ENCODE peak calls at places on chromosomes 7 and 10, in ten cellular contexts. One of them, this sample, is unnamed.

GRCh38 chr10:4372601-4373000 is 453.4 kb upstream of the AKR1E2 start:
- DNase-seq in non-pigmented ciliary epithelial cell: peak
- DNase-seq in psoas muscle: no peak
- DNase-seq in activated effector memory CD4-positive, alpha-beta T cell treated with Interleukin-2 at 50 U/mL for 16 hours: no peak
- DNase-seq in endothelial cell: no peak
- DNase-seq in stimulated activated CD4-positive, alpha-beta T cell treated with anti-CD3 and anti-CD28 coated beads, Interleukin-4, amount 100 ng/mL, for 1 hour: no peak
- DNase-seq in activated CD8-positive, alpha-beta memory T cell treated with anti-CD3 and anti-CD28 coated beads, Interleukin-2, amount 50 U/mL, for 48 hours: no peak
- DNase-seq in anterior cingulate cortex: no peak
- DNase-seq in EL: peak
- DNase-seq in cardiac septum: no peak
- DNase-seq in this sample: no peak

GRCh38 chr10:119654540-119654939 is 3.4 kb downstream of the BAG3 start:
- DNase-seq in stimulated activated CD4-positive, alpha-beta T cell treated with anti-CD3 and anti-CD28 coated beads, Interleukin-4, amount 100 ng/mL, for 1 hour: no peak
- DNase-seq in activated effector memory CD4-positive, alpha-beta T cell treated with Interleukin-2 at 50 U/mL for 16 hours: no peak
- DNase-seq in activated CD8-positive, alpha-beta memory T cell treated with anti-CD3 and anti-CD28 coated beads, Interleukin-2, amount 50 U/mL, for 48 hours: no peak
- DNase-seq in psoas muscle: peak
- DNase-seq in endothelial cell: no peak
- DNase-seq in EL: peak
- DNase-seq in anterior cingulate cortex: no peak
- DNase-seq in non-pigmented ciliary epithelial cell: no peak
- DNase-seq in cardiac septum: no peak
- DNase-seq in this sample: no peak

GRCh38 chr10:86349474-86349873 is 17.1 kb downstream of the GRID1 start:
- DNase-seq in psoas muscle: peak
- DNase-seq in stimulated activated CD4-positive, alpha-beta T cell treated with anti-CD3 and anti-CD28 coated beads, Interleukin-4, amount 100 ng/mL, for 1 hour: no peak
- DNase-seq in activated CD8-positive, alpha-beta memory T cell treated with anti-CD3 and anti-CD28 coated beads, Interleukin-2, amount 50 U/mL, for 48 hours: no peak
- DNase-seq in anterior cingulate cortex: no peak
- DNase-seq in cardiac septum: peak
- DNase-seq in EL: peak
- DNase-seq in non-pigmented ciliary epithelial cell: no peak
- DNase-seq in activated effector memory CD4-positive, alpha-beta T cell treated with Interleukin-2 at 50 U/mL for 16 hours: no peak
- DNase-seq in endothelial cell: peak
- DNase-seq in this sample: no peak

GRCh38 chr7:6221340-6222319 is 50.8 kb downstream of the CYTH3 start:
- DNase-seq in activated CD8-positive, alpha-beta memory T cell treated with anti-CD3 and anti-CD28 coated beads, Interleukin-2, amount 50 U/mL, for 48 hours: no peak
- DNase-seq in psoas muscle: no peak
- DNase-seq in stimulated activated CD4-positive, alpha-beta T cell treated with anti-CD3 and anti-CD28 coated beads, Interleukin-4, amount 100 ng/mL, for 1 hour: no peak
- DNase-seq in EL: no peak
- DNase-seq in anterior cingulate cortex: no peak
- DNase-seq in non-pigmented ciliary epithelial cell: no peak
- DNase-seq in cardiac septum: no peak
- DNase-seq in endothelial cell: no peak
- DNase-seq in activated effector memory CD4-positive, alpha-beta T cell treated with Interleukin-2 at 50 U/mL for 16 hours: peak
- DNase-seq in this sample: peak

GRCh38 chr7:151168022-151168786 is 710 bp upstream of the GBX1 start:
- DNase-seq in activated CD8-positive, alpha-beta memory T cell treated with anti-CD3 and anti-CD28 coated beads, Interleukin-2, amount 50 U/mL, for 48 hours: peak
- DNase-seq in psoas muscle: peak
- DNase-seq in EL: no peak
- DNase-seq in non-pigmented ciliary epithelial cell: no peak
- DNase-seq in activated effector memory CD4-positive, alpha-beta T cell treated with Interleukin-2 at 50 U/mL for 16 hours: peak
- DNase-seq in stimulated activated CD4-positive, alpha-beta T cell treated with anti-CD3 and anti-CD28 coated beads, Interleukin-4, amount 100 ng/mL, for 1 hour: peak
- DNase-seq in endothelial cell: peak
- DNase-seq in cardiac septum: no peak
- DNase-seq in anterior cingulate cortex: no peak
- DNase-seq in this sample: peak

GRCh38 chr7:44275829-44276570 is 49.4 kb downstream of the CAMK2B start:
- DNase-seq in EL: no peak
- DNase-seq in activated effector memory CD4-positive, alpha-beta T cell treated with Interleukin-2 at 50 U/mL for 16 hours: no peak
- DNase-seq in psoas muscle: peak
- DNase-seq in activated CD8-positive, alpha-beta memory T cell treated with anti-CD3 and anti-CD28 coated beads, Interleukin-2, amount 50 U/mL, for 48 hours: no peak
- DNase-seq in anterior cingulate cortex: no peak
- DNase-seq in cardiac septum: peak
- DNase-seq in stimulated activated CD4-positive, alpha-beta T cell treated with anti-CD3 and anti-CD28 coated beads, Interleukin-4, amount 100 ng/mL, for 1 hour: no peak
- DNase-seq in endothelial cell: peak
- DNase-seq in non-pigmented ciliary epithelial cell: no peak
- DNase-seq in this sample: no peak

GRCh38 chr7:128177768-128178550 is 63.1 kb upstream of the LEP start:
- DNase-seq in activated CD8-positive, alpha-beta memory T cell treated with anti-CD3 and anti-CD28 coated beads, Interleukin-2, amount 50 U/mL, for 48 hours: no peak
- DNase-seq in anterior cingulate cortex: no peak
- DNase-seq in EL: no peak
- DNase-seq in endothelial cell: no peak
- DNase-seq in cardiac septum: no peak
- DNase-seq in psoas muscle: no peak
- DNase-seq in stimulated activated CD4-positive, alpha-beta T cell treated with anti-CD3 and anti-CD28 coated beads, Interleukin-4, amount 100 ng/mL, for 1 hour: no peak
- DNase-seq in non-pigmented ciliary epithelial cell: no peak
- DNase-seq in activated effector memory CD4-positive, alpha-beta T cell treated with Interleukin-2 at 50 U/mL for 16 hours: no peak
- DNase-seq in this sample: no peak

GRCh38 chr7:76262683-76263402 is 39.6 kb upstream of the HSPB1 start:
- DNase-seq in activated CD8-positive, alpha-beta memory T cell treated with anti-CD3 and anti-CD28 coated beads, Interleukin-2, amount 50 U/mL, for 48 hours: no peak
- DNase-seq in activated effector memory CD4-positive, alpha-beta T cell treated with Interleukin-2 at 50 U/mL for 16 hours: no peak
- DNase-seq in cardiac septum: no peak
- DNase-seq in non-pigmented ciliary epithelial cell: peak
- DNase-seq in EL: peak
- DNase-seq in stimulated activated CD4-positive, alpha-beta T cell treated with anti-CD3 and anti-CD28 coated beads, Interleukin-4, amount 100 ng/mL, for 1 hour: no peak
- DNase-seq in endothelial cell: peak
- DNase-seq in anterior cingulate cortex: peak
- DNase-seq in psoas muscle: no peak
- DNase-seq in this sample: no peak

GRCh38 chr10:22253578-22253882 is 35.7 kb upstream of the EBLN1 start:
- DNase-seq in psoas muscle: peak
- DNase-seq in non-pigmented ciliary epithelial cell: no peak
- DNase-seq in activated effector memory CD4-positive, alpha-beta T cell treated with Interleukin-2 at 50 U/mL for 16 hours: peak
- DNase-seq in stimulated activated CD4-positive, alpha-beta T cell treated with anti-CD3 and anti-CD28 coated beads, Interleukin-4, amount 100 ng/mL, for 1 hour: peak
- DNase-seq in activated CD8-positive, alpha-beta memory T cell treated with anti-CD3 and anti-CD28 coated beads, Interleukin-2, amount 50 U/mL, for 48 hours: no peak
- DNase-seq in anterior cingulate cortex: no peak
- DNase-seq in EL: no peak
- DNase-seq in cardiac septum: peak
- DNase-seq in endothelial cell: peak
- DNase-seq in this sample: peak

GRCh38 chr10:21048086-21048485 is 151.0 kb upstream of the NEBL start:
- DNase-seq in non-pigmented ciliary epithelial cell: no peak
- DNase-seq in EL: no peak
- DNase-seq in activated CD8-positive, alpha-beta memory T cell treated with anti-CD3 and anti-CD28 coated beads, Interleukin-2, amount 50 U/mL, for 48 hours: no peak
- DNase-seq in psoas muscle: no peak
- DNase-seq in anterior cingulate cortex: no peak
- DNase-seq in endothelial cell: no peak
- DNase-seq in cardiac septum: no peak
- DNase-seq in stimulated activated CD4-positive, alpha-beta T cell treated with anti-CD3 and anti-CD28 coated beads, Interleukin-4, amount 100 ng/mL, for 1 hour: no peak
- DNase-seq in activated effector memory CD4-positive, alpha-beta T cell treated with Interleukin-2 at 50 U/mL for 16 hours: no peak
- DNase-seq in this sample: no peak

GRCh38 chr7:150404785-150405583 is 25.9 kb downstream of the ZNF775 start:
- DNase-seq in activated CD8-positive, alpha-beta memory T cell treated with anti-CD3 and anti-CD28 coated beads, Interleukin-2, amount 50 U/mL, for 48 hours: peak
- DNase-seq in cardiac septum: peak
- DNase-seq in non-pigmented ciliary epithelial cell: peak
- DNase-seq in psoas muscle: peak
- DNase-seq in stimulated activated CD4-positive, alpha-beta T cell treated with anti-CD3 and anti-CD28 coated beads, Interleukin-4, amount 100 ng/mL, for 1 hour: peak
- DNase-seq in endothelial cell: peak
- DNase-seq in EL: peak
- DNase-seq in activated effector memory CD4-positive, alpha-beta T cell treated with Interleukin-2 at 50 U/mL for 16 hours: peak
- DNase-seq in anterior cingulate cortex: peak
- DNase-seq in this sample: peak

GRCh38 chr7:32191296-32191695 is 121.1 kb upstream of the PDE1C start:
- DNase-seq in EL: no peak
- DNase-seq in endothelial cell: no peak
- DNase-seq in cardiac septum: no peak
- DNase-seq in activated CD8-positive, alpha-beta memory T cell treated with anti-CD3 and anti-CD28 coated beads, Interleukin-2, amount 50 U/mL, for 48 hours: no peak
- DNase-seq in psoas muscle: no peak
- DNase-seq in anterior cingulate cortex: no peak
- DNase-seq in stimulated activated CD4-positive, alpha-beta T cell treated with anti-CD3 and anti-CD28 coated beads, Interleukin-4, amount 100 ng/mL, for 1 hour: no peak
- DNase-seq in activated effector memory CD4-positive, alpha-beta T cell treated with Interleukin-2 at 50 U/mL for 16 hours: no peak
- DNase-seq in non-pigmented ciliary epithelial cell: no peak
- DNase-seq in this sample: no peak

GRCh38 chr7:150481207-150481920 is 30.9 kb downstream of the GIMAP8 start:
- DNase-seq in activated CD8-positive, alpha-beta memory T cell treated with anti-CD3 and anti-CD28 coated beads, Interleukin-2, amount 50 U/mL, for 48 hours: peak
- DNase-seq in activated effector memory CD4-positive, alpha-beta T cell treated with Interleukin-2 at 50 U/mL for 16 hours: peak
- DNase-seq in non-pigmented ciliary epithelial cell: no peak
- DNase-seq in endothelial cell: no peak
- DNase-seq in EL: no peak
- DNase-seq in anterior cingulate cortex: no peak
- DNase-seq in psoas muscle: no peak
- DNase-seq in cardiac septum: no peak
- DNase-seq in stimulated activated CD4-positive, alpha-beta T cell treated with anti-CD3 and anti-CD28 coated beads, Interleukin-4, amount 100 ng/mL, for 1 hour: no peak
- DNase-seq in this sample: peak

GRCh38 chr10:93113042-93113441 is 39.3 kb downstream of the CYP26A1 start:
- DNase-seq in anterior cingulate cortex: no peak
- DNase-seq in endothelial cell: no peak
- DNase-seq in stimulated activated CD4-positive, alpha-beta T cell treated with anti-CD3 and anti-CD28 coated beads, Interleukin-4, amount 100 ng/mL, for 1 hour: no peak
- DNase-seq in psoas muscle: no peak
- DNase-seq in activated effector memory CD4-positive, alpha-beta T cell treated with Interleukin-2 at 50 U/mL for 16 hours: no peak
- DNase-seq in EL: no peak
- DNase-seq in activated CD8-positive, alpha-beta memory T cell treated with anti-CD3 and anti-CD28 coated beads, Interleukin-2, amount 50 U/mL, for 48 hours: no peak
- DNase-seq in non-pigmented ciliary epithelial cell: no peak
- DNase-seq in cardiac septum: no peak
- DNase-seq in this sample: no peak

This sample was measured in CD8-positive, alpha-beta T cell.